ENCODE peak calls at places on chromosomes 6 and 20, in five cellular contexts. G is stimulated activated CD8-positive, alpha-beta memory T cell treated with anti-CD3 and anti-CD28 coated beads, Interleukin-15, amount 100 ng/mL, for 48 hours; Q is HCT116; E is AG08396; N is IMR-90. K is an unnamed sample.

GRCh38 chr20:48401359-48401758 is 426.4 kb downstream of the PREX1 start:
- DNase-seq in G (no peak), Q (no peak), E (no peak), N (no peak), K (no peak)

GRCh38 chr20:64121586-64121985 is 14.2 kb upstream of the NPBWR2 start:
- DNase-seq in G (no peak), Q (no peak), E (no peak), N (no peak), K (no peak)

GRCh38 chr6:35295036-35295435 is 2.6 kb upstream of the DEF6 start:
- DNase-seq in G (no peak), Q (no peak), E (no peak), N (no peak), K (no peak)

GRCh38 chr6:14804444-14805210 is 441.2 kb upstream of the JARID2 start:
- DNase-seq in G (no peak), Q (no peak), E (peak; percentile 60), N (peak; percentile 86), K (no peak)

GRCh38 chr6:51554029-51554428 is 533.4 kb downstream of the PKHD1 start:
- DNase-seq in G (no peak), Q (no peak), E (no peak), N (no peak), K (no peak)

GRCh38 chr20:58433029-58433657 is 44.1 kb downstream of the VAPB start:
- DNase-seq in G (no peak), Q (no peak), E (no peak), N (no peak), K (no peak)

GRCh38 chr6:127177030-127177928 is 58.8 kb downstream of the RSPO3 start:
- DNase-seq in G (no peak), Q (no peak), E (no peak), N (peak; percentile 63), K (no peak)

GRCh38 chr6:44016131-44016870 is 111.0 kb downstream of the MRPL14 start:
- DNase-seq in G (no peak), Q (no peak), E (no peak), N (peak; percentile 75), K (no peak)

GRCh38 chr20:17808357-17808756 is 108.6 kb downstream of the BANF2 start:
- DNase-seq in G (no peak), Q (no peak), E (peak; percentile 71), N (peak; percentile 48), K (no peak)

GRCh38 chr6:56102216-56102615 is 145.2 kb downstream of the COL21A1 start:
- DNase-seq in G (no peak), Q (no peak), E (no peak), N (no peak), K (no peak)

K was measured in activated CD8-positive, alpha-beta memory T cell treated with anti-CD3 and anti-CD28 coated beads for 48 hours.